ENCODE peak calls at places on chromosomes 16 and 17, in six cellular contexts. X, V, Y, O, I and J are unnamed samples.

GRCh38 chr16:80972611-80973010 is 34.1 kb downstream of the CMC2 start:
- DNase-seq in X (no peak), O (no peak), V (no peak), I (no peak), Y (no peak), J (no peak)

GRCh38 chr17:30969989-30970680 is 704 bp upstream of the RNF135 start:
- DNase-seq in X (no peak), V (peak; percentile 9), I (peak; percentile 26), Y (no peak), O (peak; percentile 11), J (peak; percentile 67)

GRCh38 chr16:48434653-48435318 is 49.6 kb upstream of the SIAH1 start:
- DNase-seq in V (no peak), X (no peak), O (peak; percentile 69), Y (no peak), I (no peak), J (no peak)

GRCh38 chr17:38444151-38444550 is 15.9 kb downstream of the ARHGAP23 start:
- DNase-seq in Y (peak; percentile 74), I (peak; percentile 78), O (peak; percentile 75), X (peak; percentile 20), V (peak; percentile 37), J (peak; percentile 54)

GRCh38 chr17:66357037-66357436 is 54.6 kb downstream of the PRKCA start:
- DNase-seq in X (no peak), O (no peak), Y (no peak), I (no peak), V (no peak), J (no peak)

GRCh38 chr16:66903544-66904427 is 14.9 kb downstream of the CDH16 start:
- DNase-seq in Y (no peak), V (no peak), I (peak; percentile 50), X (no peak), O (no peak), J (no peak)

GRCh38 chr17:80968602-80969029 is 23.0 kb upstream of the CHMP6 start:
- DNase-seq in X (no peak), I (no peak), Y (peak; percentile 88), V (no peak), O (peak; percentile 64), J (no peak)

GRCh38 chr16:53958481-53958880 is 254.5 kb downstream of the FTO start:
- DNase-seq in X (no peak), V (no peak), O (no peak), Y (no peak), I (no peak), J (no peak)

GRCh38 chr16:23976091-23977001 is 140.6 kb downstream of the PRKCB start:
- DNase-seq in O (no peak), X (no peak), I (no peak), Y (no peak), V (no peak), J (no peak)

GRCh38 chr17:8479431-8479947 is 43.8 kb downstream of the NDEL1 start:
- DNase-seq in X (no peak), O (peak; percentile 91), Y (no peak), I (no peak), V (no peak), J (peak; percentile 19)

GRCh38 chr16:65934443-65934842 is 432.0 kb upstream of the CDH5 start:
- DNase-seq in V (no peak), I (no peak), Y (no peak), X (no peak), O (no peak), J (no peak)

GRCh38 chr17:37490022-37490587 is 414 bp downstream of the DUSP14 start:
- DNase-seq in O (peak; percentile 62), I (peak; percentile 63), V (peak; percentile 67), X (peak; percentile 55), Y (peak; percentile 31), J (peak; percentile 58)

GRCh38 chr17:74671031-74671771 is 41.5 kb downstream of the CD300LF start:
- DNase-seq in V (peak; percentile 55), Y (no peak), I (peak; percentile 64), X (peak; percentile 43), O (peak; percentile 87), J (peak; percentile 74)

GRCh38 chr17:79742951-79743476 is 12.3 kb downstream of the ENPP7 start:
- DNase-seq in Y (no peak), X (no peak), V (no peak), O (no peak), I (no peak), J (no peak)

GRCh38 chr16:28202147-28202746 is 9.5 kb downstream of the XPO6 start:
- DNase-seq in O (no peak), Y (no peak), X (no peak), V (no peak), I (no peak), J (no peak)

GRCh38 chr17:35731239-35731931 is at the start of gene RASL10B:
- DNase-seq in X (peak; percentile 8), I (peak; percentile 54), O (peak; percentile 56), Y (peak; percentile 43), V (peak; percentile 53), J (no peak)